ENCODE peak calls at places on chromosome X, in four cellular contexts. W is H1, H is HepG2, Q is K562. B is an unnamed sample.
A peak's percentile ranks its signal among the peaks of the same experiment; 100 is the strongest.

GRCh38 chrX:18549643-18550042 is 122.3 kb downstream of the RS1 start:
- DNase-seq in Q (no peak), W (no peak), H (no peak), B (no peak)

GRCh38 chrX:23373129-23373804 is 38.6 kb downstream of the PTCHD1 start:
- DNase-seq in H (no peak), Q (no peak), W (no peak), B (no peak)

GRCh38 chrX:140172401-140172800 is 207.1 kb upstream of the CXorf66 start:
- DNase-seq in Q (no peak), W (no peak), H (no peak), B (no peak)

GRCh38 chrX:33178690-33179089 is 32.7 kb downstream of the DMD start:
- DNase-seq in H (no peak), W (no peak), Q (no peak), B (no peak)

GRCh38 chrX:131704136-131704695 is 160.3 kb downstream of the OR13H1 start:
- DNase-seq in W (no peak), Q (no peak), H (no peak), B (no peak)

GRCh38 chrX:87517571-87518141 is at the start of gene KLHL4:
- DNase-seq in W (peak; percentile 46), H (no peak), Q (peak; percentile 5), B (no peak)

GRCh38 chrX:153981231-153981630 is 8.7 kb downstream of the TMEM187 start:
- DNase-seq in H (no peak), Q (no peak), W (no peak), B (no peak)

GRCh38 chrX:102720237-102721168 is at the start of gene GPRASP3:
- DNase-seq in W (peak; percentile 74), H (no peak), Q (peak; percentile 59), B (no peak)

GRCh38 chrX:10030570-10030969 is 63.4 kb downstream of the CLDN34 start:
- DNase-seq in W (no peak), H (peak; percentile 53), Q (no peak), B (no peak)

GRCh38 chrX:153681175-153681574 is 6.6 kb upstream of the SLC6A8 start:
- DNase-seq in W (no peak), H (no peak), Q (no peak), B (no peak)

GRCh38 chrX:153725832-153726285 is 1.2 kb downstream of the ABCD1 start:
- DNase-seq in H (no peak), W (no peak), Q (no peak), B (no peak)

GRCh38 chrX:45598841-45599240 is 398.2 kb upstream of the DIPK2B start:
- DNase-seq in W (no peak), Q (no peak), H (no peak), B (no peak)

GRCh38 chrX:69028006-69028760 is 137.1 kb downstream of the PJA1 start:
- DNase-seq in H (no peak), W (peak; percentile 7), Q (no peak), B (no peak)

GRCh38 chrX:12138366-12139313 is at the start of gene FRMPD4:
- DNase-seq in W (peak; percentile 57), Q (no peak), H (no peak), B (no peak)

GRCh38 chrX:110219920-110220319 is 98.0 kb downstream of the AMMECR1 start:
- DNase-seq in Q (no peak), H (no peak), W (no peak), B (no peak)

GRCh38 chrX:11759461-11760311 is 1.6 kb downstream of the MSL3 start:
- DNase-seq in H (peak; percentile 88), Q (peak; percentile 85), W (no peak), B (peak; percentile 70)

GRCh38 chrX:88612870-88613329 is 134.1 kb upstream of the CPXCR1 start:
- DNase-seq in Q (no peak), W (no peak), H (peak; percentile 1), B (no peak)

GRCh38 chrX:147315493-147315892 is 500.9 kb upstream of the CXorf51A start:
- DNase-seq in Q (no peak), H (no peak), W (no peak), B (no peak)

GRCh38 chrX:123764967-123765871 is 32.4 kb upstream of the THOC2 start:
- DNase-seq in Q (peak; percentile 89), W (peak; percentile 57), H (no peak), B (peak; percentile 57)

GRCh38 chrX:41026326-41027136 is 58.7 kb upstream of the USP9X start:
- DNase-seq in W (no peak), H (no peak), Q (no peak), B (no peak)
- H3K4me1 ChIP-seq in W (peaks cover 13% of the 10 kb centered on the region), H (peaks cover 63% of the 10 kb centered on the region), Q (peaks cover 3% of the 10 kb centered on the region), B (no peaks in the 10 kb centered on the region)

GRCh38 chrX:115898382-115899001 is 272.1 kb upstream of the AGTR2 start:
- DNase-seq in W (peak; percentile 47), H (peak; percentile 81), Q (peak; percentile 21), B (peak; percentile 6)
- TF ChIP-seq FOSL1 in W (no peak), H (no peak), Q (no peak), B (no peak)

GRCh38 chrX:40170830-40171512 is 73.2 kb upstream of the BCOR start:
- DNase-seq in H (no peak), Q (peak; percentile 18), W (peak; percentile 42), B (no peak)
- H3K4me1 ChIP-seq in H (peaks cover 80% of the 10 kb centered on the region), Q (peaks cover 51% of the 10 kb centered on the region), W (peaks cover 25% of the 10 kb centered on the region), B (peaks cover 49% of the 10 kb centered on the region)

GRCh38 chrX:38215141-38215540 is 5.5 kb downstream of the SRPX start:
- DNase-seq in H (no peak), Q (no peak), W (no peak), B (no peak)
- TF ChIP-seq FOSL1 in H (no peak), Q (no peak), W (no peak), B (no peak)

GRCh38 chrX:2705461-2705860 is 14.4 kb downstream of the CD99 start:
- DNase-seq in W (no peak), Q (no peak), H (no peak), B (no peak)
- H3K4me1 ChIP-seq in W (peaks cover 10% of the 10 kb centered on the region), Q (no peaks in the 10 kb centered on the region), H (peaks cover 31% of the 10 kb centered on the region), B (peaks cover 10% of the 10 kb centered on the region)

B was measured in HCT116.